ENCODE peak calls at places on chromosomes 12 and 14, in six cellular contexts. L is OCI-LY7, D is fibroblast of pulmonary artery, T is dorsolateral prefrontal cortex, S is sigmoid colon, K is heart right ventricle. O is an unnamed sample.

GRCh38 chr14:75879031-75879430 is 102.8 kb downstream of the TGFB3 start:
- DNase-seq in D (peak; percentile 96), K (no peak), T (no peak), S (no peak), L (no peak), O (peak; percentile 96)

GRCh38 chr12:51900323-51900889 is 6.9 kb upstream of the ACVRL1 start:
- DNase-seq in K (no peak), D (no peak), S (peak; percentile 56), L (no peak), T (no peak), O (no peak)

GRCh38 chr14:47826809-47827208 is 151.4 kb upstream of the MDGA2 start:
- DNase-seq in L (no peak), T (no peak), K (no peak), D (no peak), S (no peak), O (no peak)

GRCh38 chr12:55827806-55828205 is 1.6 kb downstream of the DNAJC14 start:
- DNase-seq in L (no peak), S (peak; percentile 73), D (no peak), T (no peak), K (no peak), O (no peak)

GRCh38 chr12:72957454-72957853 is 685.3 kb downstream of the TRHDE start:
- DNase-seq in T (no peak), K (no peak), S (no peak), D (no peak), L (no peak), O (no peak)

GRCh38 chr12:117501470-117501869 is 140.0 kb upstream of the NOS1 start:
- DNase-seq in T (no peak), K (peak; percentile 48), S (no peak), L (no peak), D (no peak), O (no peak)

GRCh38 chr14:106694638-106695393 is 1168.4 kb downstream of the TMEM121 start:
- DNase-seq in K (peak; percentile 8), S (no peak), L (no peak), T (no peak), D (no peak), O (no peak)

GRCh38 chr12:127063339-127064090 is 1203.5 kb upstream of the TMEM132C start:
- DNase-seq in T (no peak), L (no peak), S (no peak), K (no peak), D (no peak), O (no peak)

GRCh38 chr14:76904100-76904739 is 78.0 kb downstream of the LRRC74A start:
- DNase-seq in K (peak; percentile 50), D (peak; percentile 98), S (peak; percentile 89), L (no peak), T (no peak), O (peak; percentile 97)

GRCh38 chr14:69059658-69060648 is 80.9 kb upstream of the ACTN1 start:
- DNase-seq in D (peak; percentile 96), S (peak; percentile 88), L (no peak), K (no peak), T (no peak), O (peak; percentile 99)

GRCh38 chr14:75144944-75145343 is 18.1 kb upstream of the NEK9 start:
- DNase-seq in L (no peak), K (peak; percentile 22), D (peak; percentile 51), T (no peak), S (no peak), O (no peak)

GRCh38 chr14:37114039-37114438 is 58.4 kb downstream of the SLC25A21 start:
- DNase-seq in S (no peak), T (no peak), L (no peak), K (no peak), D (no peak), O (peak; percentile 28)

GRCh38 chr14:81625343-81625742 is 91.7 kb upstream of the SEL1L start:
- DNase-seq in T (no peak), S (no peak), D (peak; percentile 4), L (peak; percentile 65), K (no peak), O (peak; percentile 20)

GRCh38 chr14:101369194-101369915 is 191.9 kb upstream of the DIO3 start:
- DNase-seq in L (no peak), S (peak; percentile 63), T (no peak), K (no peak), D (no peak), O (no peak)

GRCh38 chr12:20423557-20423956 is 55.2 kb downstream of the PDE3A start:
- DNase-seq in L (no peak), S (no peak), T (no peak), K (no peak), D (no peak), O (no peak)

GRCh38 chr12:92942905-92943304 is 13.8 kb upstream of the EEA1 start:
- DNase-seq in S (no peak), T (no peak), K (no peak), D (peak; percentile 88), L (no peak), O (peak; percentile 76)

GRCh38 chr12:3200032-3200617 is 122.9 kb downstream of the TSPAN9 start:
- DNase-seq in T (peak; percentile 23), K (peak; percentile 68), L (no peak), S (no peak), D (peak; percentile 50), O (peak; percentile 26)

GRCh38 chr14:105167303-105168092 is 1.1 kb downstream of the JAG2 start:
- DNase-seq in D (no peak), K (no peak), T (no peak), L (no peak), S (no peak), O (no peak)

DNA sequence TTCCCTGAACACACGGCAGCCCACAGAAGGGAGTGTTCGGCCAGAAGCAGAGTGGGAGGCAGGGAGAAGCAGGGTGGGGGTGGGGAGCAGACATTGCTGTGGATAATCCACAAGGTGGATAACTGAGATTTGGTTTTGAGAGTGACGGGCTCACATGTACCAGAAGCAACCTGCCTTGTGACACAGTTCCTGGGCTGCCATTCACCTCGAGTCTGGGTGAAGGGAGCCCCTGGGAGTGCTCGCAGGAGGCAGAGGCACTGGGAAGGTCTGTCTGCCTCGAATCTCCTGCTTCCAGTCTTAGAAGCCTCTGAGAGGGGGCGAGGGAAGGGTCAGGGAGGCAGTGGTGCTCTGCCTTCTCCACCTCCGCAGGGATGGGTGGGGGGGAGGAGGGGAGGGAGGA is 24.6 kb downstream of the LRTM2 start:
- DNase-seq in K (no peak), L (no peak), D (no peak), T (no peak), S (peak; percentile 40), O (no peak)
- H3K4me3 ChIP-seq in K (no peak overlapping the region), L (no peak overlapping the region), D (no peak overlapping the region), T (no peak overlapping the region), S (no peak overlapping the region), O (no peak overlapping the region)

GRCh38 chr12:98154850-98155249 is 360.5 kb upstream of the TMPO start:
- DNase-seq in S (no peak), D (peak; percentile 7), K (peak; percentile 11), L (peak; percentile 53), T (no peak), O (peak; percentile 15)

GRCh38 chr12:98151105-98151504 is 364.3 kb upstream of the TMPO start:
- DNase-seq in K (no peak), T (no peak), S (no peak), L (no peak), D (no peak), O (no peak)

GRCh38 chr12:98149270-98149669 is 366.1 kb upstream of the TMPO start:
- DNase-seq in D (no peak), S (no peak), T (no peak), L (no peak), K (no peak), O (no peak)

GRCh38 chr12:98156697-98157096 is 358.7 kb upstream of the TMPO start:
- DNase-seq in S (no peak), T (no peak), D (no peak), K (no peak), L (no peak), O (no peak)

DNA sequence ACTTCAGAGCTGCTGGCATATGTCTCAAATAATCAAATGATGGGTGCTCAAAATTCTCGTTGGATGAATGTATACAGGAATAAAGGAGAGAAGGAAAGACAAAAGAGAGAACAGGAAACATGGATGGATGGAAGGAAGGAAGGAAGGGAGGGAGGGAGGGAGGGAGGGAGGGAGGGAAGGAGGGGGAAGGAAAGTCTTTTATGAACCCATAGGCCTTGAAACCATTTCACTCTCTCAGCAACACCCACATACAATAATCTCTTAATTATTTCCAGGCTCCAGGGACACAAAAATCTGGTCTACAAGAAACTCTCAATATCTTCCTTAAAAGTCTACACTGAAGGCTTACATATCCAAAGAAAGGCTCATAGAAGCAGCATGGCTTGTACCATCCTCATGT is 363.4 kb upstream of the TMPO start:
- DNase-seq in K (no peak), D (no peak), L (no peak), T (no peak), S (no peak), O (no peak)
- TF ChIP-seq CTCF in K (no peak), D (no peak), L (no peak), T (no peak), S (no peak), O (no peak)

GRCh38 chr14:22163051-22163450 is 426.0 kb downstream of the DAD1 start:
- DNase-seq in D (no peak), K (no peak), T (no peak), S (no peak), L (peak; percentile 12), O (peak; percentile 5)

GRCh38 chr14:22155582-22155981 is 433.4 kb downstream of the DAD1 start:
- DNase-seq in T (no peak), S (no peak), K (no peak), D (no peak), L (no peak), O (no peak)

GRCh38 chr14:22159968-22160367 is 429.1 kb downstream of the DAD1 start:
- DNase-seq in D (no peak), S (no peak), K (no peak), T (no peak), L (no peak), O (no peak)

GRCh38 chr14:22158560-22158959 is 430.5 kb downstream of the DAD1 start:
- DNase-seq in K (no peak), T (no peak), S (no peak), D (no peak), L (no peak), O (no peak)

GRCh38 chr14:22159049-22159448 is 430.0 kb downstream of the DAD1 start:
- DNase-seq in K (no peak), L (no peak), T (no peak), D (no peak), S (no peak), O (no peak)
- H3K4me3 ChIP-seq in K (no peak overlapping the region), L (no peak overlapping the region), T (no peak overlapping the region), D (no peak overlapping the region), S (no peak overlapping the region), O (no peak overlapping the region)

GRCh38 chr14:56487761-56488160 is 91.8 kb upstream of the TMEM260 start:
- DNase-seq in S (no peak), L (no peak), D (peak; percentile 18), T (no peak), K (no peak), O (peak; percentile 76)

GRCh38 chr14:56487090-56487667 is 92.4 kb upstream of the TMEM260 start:
- DNase-seq in T (no peak), D (peak; percentile 63), L (no peak), S (no peak), K (no peak), O (peak; percentile 47)

GRCh38 chr14:56488306-56488705 is 91.3 kb upstream of the TMEM260 start:
- DNase-seq in T (no peak), K (no peak), S (no peak), L (no peak), D (no peak), O (no peak)

DNA sequence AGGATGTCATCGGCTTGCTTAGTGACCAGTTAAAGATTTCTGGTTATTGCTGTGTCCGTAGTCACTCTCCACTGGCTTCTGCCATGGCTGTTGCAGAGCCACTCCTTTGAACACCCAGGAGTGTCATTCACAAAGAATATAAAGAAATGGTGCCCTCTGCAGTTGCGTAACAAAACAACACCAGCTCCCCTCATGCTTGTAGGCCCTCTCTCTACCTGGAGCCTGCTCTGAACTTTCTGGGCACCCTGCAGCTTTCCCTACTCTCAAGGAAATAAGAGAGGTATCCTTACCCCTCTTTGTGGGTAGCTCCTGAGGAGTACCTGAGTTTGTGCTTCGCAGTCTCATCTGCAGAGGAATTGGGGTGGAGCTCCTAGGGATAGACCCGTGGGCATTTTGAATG is 97.3 kb upstream of the TMEM260 start:
- DNase-seq in S (no peak), T (no peak), L (no peak), D (peak; percentile 57), K (no peak), O (peak; percentile 17)
- TF ChIP-seq CTCF in S (no peak), T (no peak), L (peak; percentile 41), D (peak; percentile 37), K (no peak), O (peak; percentile 20)

O was measured in fibroblast of mammary gland.